ENCODE peak calls at places on chromosomes 5 and 9, in seven cellular contexts. V is neural progenitor cell, F is right atrium auricular region, P is breast epithelium, L is thoracic aorta, W is heart left ventricle, E is lower lobe of right lung. M is an unnamed sample.

GRCh38 chr5:983568-983967 is 25.0 kb upstream of the NKD2 start:
- DNase-seq in P (no peak), F (no peak), L (no peak), E (no peak), V (no peak), W (no peak), M (no peak)

GRCh38 chr5:131466171-131466766 is 168.8 kb downstream of the RAPGEF6 start:
- DNase-seq in W (no peak), P (no peak), E (no peak), L (no peak), F (no peak), V (no peak), M (peak)

GRCh38 chr5:86968311-86968753 is 299.4 kb upstream of the RASA1 start:
- DNase-seq in L (no peak), P (no peak), F (no peak), E (no peak), W (peak), V (peak), M (peak)

GRCh38 chr5:175746851-175747250 is 89.0 kb downstream of the HRH2 start:
- DNase-seq in L (no peak), E (no peak), V (peak), P (no peak), W (no peak), F (no peak), M (peak)

GRCh38 chr5:122756263-122756911 is 18.5 kb upstream of the SNX2 start:
- DNase-seq in V (no peak), L (no peak), P (no peak), F (no peak), W (no peak), E (no peak), M (peak)

GRCh38 chr5:3002230-3002629 is 250.8 kb upstream of the IRX2 start:
- DNase-seq in F (peak), W (no peak), V (no peak), L (no peak), E (no peak), P (no peak), M (no peak)

GRCh38 chr5:35438288-35438687 is 179.4 kb upstream of the SPEF2 start:
- DNase-seq in W (no peak), L (no peak), V (no peak), F (no peak), P (no peak), E (no peak), M (no peak)

GRCh38 chr9:2227468-2227867 is 212.3 kb downstream of the SMARCA2 start:
- DNase-seq in P (no peak), E (no peak), L (no peak), W (no peak), F (no peak), V (no peak), M (no peak)

GRCh38 chr5:53257806-53258373 is 148.3 kb upstream of the MOCS2 start:
- DNase-seq in F (no peak), V (no peak), L (no peak), W (no peak), E (no peak), P (no peak), M (no peak)

GRCh38 chr5:54470191-54470590 is 14.7 kb downstream of the HSPB3 start:
- DNase-seq in P (no peak), V (no peak), L (no peak), E (no peak), W (no peak), F (no peak), M (peak)

GRCh38 chr5:135521964-135522363 is 13.8 kb downstream of the NEUROG1 start:
- DNase-seq in W (no peak), F (no peak), L (no peak), E (no peak), V (no peak), P (no peak), M (no peak)

GRCh38 chr5:170559296-170559695 is 55.5 kb downstream of the KCNIP1 start:
- DNase-seq in P (no peak), E (no peak), L (no peak), W (no peak), F (no peak), V (no peak), M (no peak)

GRCh38 chr9:88952086-88952615 is 39.1 kb upstream of the S1PR3 start:
- DNase-seq in W (no peak), V (no peak), P (no peak), E (no peak), F (no peak), L (no peak), M (no peak)

GRCh38 chr9:107285292-107285691 is 2.2 kb downstream of the RAD23B start:
- DNase-seq in E (no peak), V (no peak), P (no peak), L (no peak), W (no peak), F (no peak), M (no peak)
- H3K4me3 ChIP-seq in E (peak), V (peak), P (peak), L (peak), W (peak), F (peak), M (peak)

DNA sequence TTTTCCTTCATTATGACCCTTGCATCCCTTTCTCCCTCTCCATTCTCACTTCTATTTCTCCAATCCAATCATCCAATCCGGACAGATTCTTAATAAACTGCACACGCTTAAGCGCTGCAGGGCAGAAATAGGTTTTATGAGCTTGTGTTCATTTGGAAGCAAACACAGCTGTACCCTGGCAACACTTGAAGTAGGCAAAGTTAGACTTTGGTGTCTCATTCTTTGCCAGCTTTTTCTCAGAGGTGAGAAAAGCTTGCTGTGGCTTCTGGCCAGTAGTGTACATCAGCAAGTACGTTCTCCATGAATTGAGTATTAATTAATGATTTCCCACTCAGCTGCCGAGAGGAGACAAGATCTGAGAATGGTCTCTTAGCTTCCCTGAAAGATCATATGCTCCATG is 88.5 kb downstream of the FBXO4 start:
- DNase-seq in E (no peak), V (no peak), W (no peak), P (no peak), L (no peak), F (no peak), M (no peak)
- TF ChIP-seq CTCF in E (no peak), V (no peak), W (no peak), P (no peak), L (no peak), F (no peak), M (no peak)

DNA sequence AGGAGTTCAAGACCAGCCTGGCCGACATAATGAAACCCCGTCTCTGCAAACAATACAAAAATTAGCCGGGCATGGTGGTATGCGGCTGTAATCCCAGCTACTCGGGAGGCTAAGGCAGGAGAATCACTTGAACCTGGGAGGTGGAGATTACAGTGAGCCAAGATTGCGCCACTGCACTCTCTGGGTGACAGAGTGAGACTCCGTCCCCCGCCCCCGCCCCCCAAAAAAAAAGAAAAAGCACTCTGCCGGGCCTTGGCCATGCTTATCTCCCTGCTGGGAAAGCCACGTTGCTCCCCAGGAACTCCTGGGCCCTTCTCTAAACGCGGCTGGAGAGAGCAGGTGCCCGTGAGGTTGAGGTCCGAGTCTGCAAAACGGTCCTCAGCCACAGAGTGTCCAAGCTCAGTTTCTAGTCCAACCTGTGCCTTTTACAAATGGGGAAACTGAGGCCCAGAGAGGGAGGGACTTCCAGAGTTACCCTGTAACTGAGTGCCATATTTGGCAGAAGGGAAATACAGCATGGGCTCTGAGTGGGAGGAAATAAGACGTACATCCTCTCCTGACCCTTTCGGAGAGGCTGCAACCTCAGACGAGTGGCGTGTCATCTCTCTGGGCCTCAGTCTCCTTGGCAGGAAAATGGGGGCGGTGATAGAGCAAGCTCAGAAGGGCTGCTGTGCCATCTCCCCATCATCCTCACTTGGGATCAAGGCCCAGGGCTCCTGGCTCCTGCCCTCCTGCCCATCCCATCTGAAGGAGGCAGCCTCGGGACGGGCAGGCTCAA is 6.6 kb upstream of the PHYHD1 start:
- DNase-seq in P (no peak), V (no peak), L (no peak), W (no peak), F (no peak), E (peak), M (no peak)
- H3K4me3 ChIP-seq in P (peak), V (no peak), L (no peak), W (no peak), F (no peak), E (peak), M (no peak)

GRCh38 chr9:33426843-33427293 is 20.5 kb downstream of the AQP3 start:
- DNase-seq in P (no peak), W (no peak), E (no peak), V (no peak), L (no peak), F (no peak), M (no peak)
- TF ChIP-seq CTCF in P (no peak), W (no peak), E (no peak), V (no peak), L (no peak), F (no peak), M (no peak)

GRCh38 chr9:134522502-134522848 is 119.1 kb upstream of the COL5A1 start:
- DNase-seq in P (no peak), F (no peak), V (no peak), E (no peak), L (no peak), W (no peak), M (no peak)

GRCh38 chr9:134526798-134527492 is 114.7 kb upstream of the COL5A1 start:
- DNase-seq in F (no peak), L (no peak), V (no peak), P (peak), E (no peak), W (peak), M (no peak)

GRCh38 chr9:134522976-134523375 is 118.6 kb upstream of the COL5A1 start:
- DNase-seq in F (no peak), P (peak), L (no peak), V (no peak), W (no peak), E (no peak), M (no peak)

GRCh38 chr9:134525070-134525815 is 116.4 kb upstream of the COL5A1 start:
- DNase-seq in F (no peak), E (no peak), V (no peak), L (no peak), W (no peak), P (peak), M (no peak)

GRCh38 chr9:134525841-134526797 is 115.5 kb upstream of the COL5A1 start:
- DNase-seq in L (no peak), V (no peak), F (peak), W (peak), E (peak), P (peak), M (no peak)
- H3K4me3 ChIP-seq in L (no peak), V (no peak), F (no peak), W (peak), E (no peak), P (no peak), M (no peak)